ENCODE peak calls at places on chromosomes 6 and 20, in ten cellular contexts. F is AG09309; Y is AG04450; N is SJSA1; W is psoas muscle; A is CD4-positive, CD25-positive, alpha-beta regulatory T cell; L is GM12865; Q is dorsolateral prefrontal cortex; C is GM12864; Z is trophoblast cell. M is an unnamed sample.

GRCh38 chr20:7248392-7248992 is 481.0 kb downstream of the BMP2 start:
- DNase-seq in F (no peak), Y (no peak), N (no peak), W (no peak), A (no peak), L (no peak), Q (no peak), C (no peak), Z (no peak), M (no peak)

GRCh38 chr20:32297439-32297838 is 20.0 kb downstream of the KIF3B start:
- DNase-seq in F (no peak), Y (no peak), N (no peak), W (no peak), A (no peak), L (no peak), Q (no peak), C (no peak), Z (no peak), M (no peak)

GRCh38 chr20:51338692-51339440 is 203.7 kb downstream of the NFATC2 start:
- DNase-seq in F (no peak), Y (no peak), N (no peak), W (no peak), A (no peak), L (no peak), Q (no peak), C (no peak), Z (peak), M (no peak)

GRCh38 chr6:160393966-160394653 is 45.9 kb downstream of the SLC22A3 start:
- DNase-seq in F (no peak), Y (no peak), N (no peak), W (no peak), A (no peak), L (no peak), Q (no peak), C (no peak), Z (no peak), M (no peak)

GRCh38 chr6:137351890-137352289 is 132.7 kb upstream of the IFNGR1 start:
- DNase-seq in F (no peak), Y (peak), N (no peak), W (no peak), A (no peak), L (no peak), Q (no peak), C (no peak), Z (peak), M (no peak)

GRCh38 chr6:143059616-143060353 is 904 bp upstream of the AIG1 start:
- DNase-seq in F (peak), Y (peak), N (no peak), W (peak), A (peak), L (peak), Q (no peak), C (no peak), Z (peak), M (no peak)

GRCh38 chr6:294656-295565 is 2.6 kb downstream of the DUSP22 start:
- DNase-seq in F (no peak), Y (no peak), N (no peak), W (no peak), A (no peak), L (peak), Q (no peak), C (no peak), Z (no peak), M (no peak)

GRCh38 chr6:4641461-4641860 is 134.7 kb upstream of the CDYL start:
- DNase-seq in F (no peak), Y (no peak), N (no peak), W (no peak), A (no peak), L (no peak), Q (no peak), C (no peak), Z (no peak), M (no peak)

GRCh38 chr20:38748863-38749153 is 548 bp downstream of the ACTR5 start:
- DNase-seq in F (no peak), Y (no peak), N (no peak), W (no peak), A (no peak), L (peak), Q (no peak), C (no peak), Z (no peak), M (peak)

GRCh38 chr6:31171931-31172882 is 1.7 kb upstream of the POU5F1 start:
- DNase-seq in F (no peak), Y (no peak), N (no peak), W (no peak), A (no peak), L (no peak), Q (no peak), C (no peak), Z (no peak), M (no peak)

GRCh38 chr20:63547484-63548480 is at the start of gene SRMS:
- DNase-seq in F (no peak), Y (no peak), N (no peak), W (no peak), A (no peak), L (no peak), Q (no peak), C (no peak), Z (no peak), M (no peak)

GRCh38 chr6:38012573-38012972 is 193.0 kb downstream of the ZFAND3 start:
- DNase-seq in F (peak), Y (peak), N (peak), W (no peak), A (peak), L (peak), Q (no peak), C (peak), Z (peak), M (no peak)

GRCh38 chr6:86856937-86857563 is 80.3 kb upstream of the HTR1E start:
- DNase-seq in F (peak), Y (no peak), N (peak), W (no peak), A (no peak), L (peak), Q (no peak), C (no peak), Z (peak), M (no peak)

GRCh38 chr6:25883536-25883935 is 9.5 kb upstream of the SLC17A3 start:
- DNase-seq in F (no peak), Y (no peak), N (no peak), W (no peak), A (no peak), L (no peak), Q (no peak), C (no peak), Z (no peak), M (no peak)

GRCh38 chr20:3465301-3465700 is 5.5 kb upstream of the ATRN start:
- DNase-seq in F (no peak), Y (no peak), N (no peak), W (no peak), A (no peak), L (no peak), Q (no peak), C (no peak), Z (no peak), M (no peak)

GRCh38 chr6:152642578-152643375 is 5.6 kb upstream of the SYNE1 start:
- DNase-seq in F (peak), Y (no peak), N (peak), W (no peak), A (no peak), L (peak), Q (peak), C (peak), Z (peak), M (no peak)

GRCh38 chr6:30053682-30054081 is 7.4 kb upstream of the POLR1H start:
- DNase-seq in F (no peak), Y (no peak), N (no peak), W (no peak), A (no peak), L (no peak), Q (no peak), C (no peak), Z (no peak), M (no peak)

GRCh38 chr6:139166238-139166955 is 31.5 kb downstream of the HECA start:
- DNase-seq in F (no peak), Y (no peak), N (no peak), W (no peak), A (no peak), L (no peak), Q (no peak), C (no peak), Z (no peak), M (no peak)

GRCh38 chr6:157434349-157435016 is 53.5 kb downstream of the ZDHHC14 start:
- DNase-seq in F (peak), Y (no peak), N (no peak), W (peak), A (no peak), L (no peak), Q (no peak), C (no peak), Z (peak), M (no peak)

GRCh38 chr20:38150595-38151170 is 14.4 kb downstream of the TGM2 start:
- DNase-seq in F (no peak), Y (no peak), N (no peak), W (no peak), A (no peak), L (no peak), Q (no peak), C (no peak), Z (no peak), M (no peak)

GRCh38 chr6:11613858-11614257 is 76.3 kb downstream of the TMEM170B start:
- DNase-seq in F (peak), Y (peak), N (peak), W (no peak), A (no peak), L (no peak), Q (no peak), C (no peak), Z (peak), M (no peak)

GRCh38 chr6:113995632-113996031 is 24.7 kb upstream of the HDAC2 start:
- DNase-seq in F (peak), Y (peak), N (peak), W (peak), A (no peak), L (peak), Q (peak), C (no peak), Z (peak), M (no peak)

GRCh38 chr20:62285722-62286121 is 17.1 kb upstream of the ADRM1 start:
- DNase-seq in F (no peak), Y (no peak), N (no peak), W (no peak), A (no peak), L (no peak), Q (no peak), C (no peak), Z (no peak), M (no peak)

GRCh38 chr6:142694054-142694453 is 250.9 kb downstream of the HIVEP2 start:
- DNase-seq in F (peak), Y (no peak), N (no peak), W (no peak), A (no peak), L (no peak), Q (no peak), C (no peak), Z (no peak), M (no peak)

GRCh38 chr20:58229198-58229802 is 847 bp upstream of the ANKRD60 start:
- DNase-seq in F (no peak), Y (no peak), N (peak), W (no peak), A (no peak), L (no peak), Q (no peak), C (no peak), Z (no peak), M (no peak)

GRCh38 chr6:22362361-22362760 is 65.5 kb upstream of the PRL start:
- DNase-seq in F (no peak), Y (no peak), N (no peak), W (no peak), A (no peak), L (no peak), Q (no peak), C (no peak), Z (no peak), M (no peak)

GRCh38 chr6:116364361-116364760 is 6.4 kb upstream of the DSE start:
- DNase-seq in F (no peak), Y (no peak), N (no peak), W (no peak), A (no peak), L (no peak), Q (no peak), C (no peak), Z (peak), M (no peak)

GRCh38 chr20:1185781-1186334 is 1.1 kb upstream of the TMEM74B start:
- DNase-seq in F (no peak), Y (no peak), N (peak), W (peak), A (peak), L (peak), Q (no peak), C (no peak), Z (peak), M (peak)

GRCh38 chr20:1184638-1185315 is at the start of gene TMEM74B:
- DNase-seq in F (no peak), Y (no peak), N (no peak), W (no peak), A (no peak), L (no peak), Q (no peak), C (no peak), Z (peak), M (no peak)

GRCh38 chr20:1183153-1183552 is 1.6 kb downstream of the TMEM74B start:
- DNase-seq in F (no peak), Y (no peak), N (no peak), W (no peak), A (no peak), L (no peak), Q (no peak), C (no peak), Z (no peak), M (no peak)

GRCh38 chr20:1185316-1185741 is 548 bp upstream of the TMEM74B start:
- DNase-seq in F (no peak), Y (no peak), N (no peak), W (no peak), A (no peak), L (no peak), Q (no peak), C (no peak), Z (peak), M (no peak)

DNA sequence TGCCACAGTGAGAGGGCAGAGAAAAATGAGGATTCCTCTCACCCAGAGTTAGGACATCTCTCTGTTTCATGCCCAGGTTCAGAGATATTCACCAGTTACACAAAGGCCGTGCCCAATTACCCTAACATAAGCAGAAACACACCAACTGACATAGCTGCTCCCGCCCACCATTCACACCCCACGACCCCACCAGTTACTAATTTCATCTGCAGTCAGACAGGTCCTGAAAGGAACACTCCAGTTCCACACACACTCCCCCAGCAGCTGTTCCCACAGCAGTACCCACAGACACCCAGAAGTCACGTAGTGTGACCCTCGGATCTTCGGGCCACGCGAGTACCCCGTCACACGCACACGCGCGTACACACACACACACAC is 532 bp downstream of the TMEM74B start:
- DNase-seq in F (no peak), Y (no peak), N (no peak), W (no peak), A (no peak), L (no peak), Q (no peak), C (no peak), Z (no peak), M (no peak)
- H3K4me3 ChIP-seq in F (no peak), Y (no peak), N (no peak), W (peak), A (no peak), L (no peak), Q (peak), C (no peak), Z (no peak), M (no peak)

DNA sequence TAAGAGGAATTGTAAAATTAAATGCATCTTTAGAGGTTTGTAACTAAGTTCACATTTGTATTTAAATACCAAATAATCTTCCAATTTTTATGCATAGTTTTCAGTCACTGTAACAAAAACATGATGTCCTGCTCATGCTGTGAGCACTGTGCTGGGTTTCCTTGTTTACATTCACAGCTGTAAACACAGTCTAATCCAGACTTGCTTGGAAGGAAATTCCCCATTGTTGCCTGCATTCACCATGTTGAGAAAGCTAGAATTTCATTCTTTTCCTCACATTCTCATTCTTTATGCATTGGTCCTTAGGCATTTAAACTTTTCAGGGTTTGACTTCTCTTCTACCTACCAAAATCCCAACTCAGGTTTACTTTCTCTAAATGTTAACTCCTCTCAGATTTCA is 242.0 kb upstream of the TBX18 start:
- DNase-seq in F (no peak), Y (no peak), N (peak), W (no peak), A (no peak), L (no peak), Q (no peak), C (no peak), Z (no peak), M (no peak)
- H3K4me3 ChIP-seq in F (no peak), Y (no peak), N (no peak), W (no peak), A (no peak), L (no peak), Q (no peak), C (no peak), Z (no peak), M (no peak)

GRCh38 chr20:25251019-25251418 is 3.1 kb downstream of the PYGB start:
- DNase-seq in F (no peak), Y (no peak), N (no peak), W (no peak), A (no peak), L (no peak), Q (no peak), C (no peak), Z (no peak), M (no peak)

GRCh38 chr20:25250508-25250907 is 2.6 kb downstream of the PYGB start:
- DNase-seq in F (no peak), Y (no peak), N (no peak), W (no peak), A (no peak), L (no peak), Q (no peak), C (no peak), Z (no peak), M (no peak)

GRCh38 chr20:25252226-25252625 is 4.3 kb downstream of the PYGB start:
- DNase-seq in F (no peak), Y (no peak), N (no peak), W (no peak), A (no peak), L (no peak), Q (no peak), C (no peak), Z (no peak), M (no peak)

GRCh38 chr20:25252686-25253421 is 5.0 kb downstream of the PYGB start:
- DNase-seq in F (no peak), Y (no peak), N (no peak), W (no peak), A (no peak), L (no peak), Q (no peak), C (no peak), Z (peak), M (peak)

GRCh38 chr20:25251558-25251957 is 3.7 kb downstream of the PYGB start:
- DNase-seq in F (no peak), Y (no peak), N (no peak), W (no peak), A (no peak), L (no peak), Q (no peak), C (no peak), Z (no peak), M (no peak)
- H3K4me3 ChIP-seq in F (no peak), Y (no peak), N (no peak), W (no peak), A (no peak), L (no peak), Q (no peak), C (no peak), Z (no peak), M (no peak)

DNA sequence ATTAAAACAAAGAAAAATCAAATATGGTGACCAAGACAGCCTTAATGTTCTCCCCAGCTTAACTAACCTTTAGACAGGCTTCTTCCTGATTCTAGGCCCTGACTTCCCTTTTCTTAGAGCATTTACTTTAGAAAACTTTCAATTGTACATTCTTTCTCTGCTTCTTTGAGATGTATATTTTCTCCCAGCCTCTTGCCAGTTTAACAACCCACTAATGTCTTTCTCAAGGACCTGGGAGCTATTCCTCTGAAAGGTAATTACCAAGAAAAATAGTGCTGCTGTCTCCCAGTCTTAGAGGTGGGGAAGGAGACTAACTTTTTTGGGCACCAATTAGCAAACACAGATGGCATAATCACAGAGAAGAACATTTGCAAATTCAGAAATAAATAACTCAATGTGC is 62.8 kb upstream of the KCNQ5 start:
- DNase-seq in F (no peak), Y (no peak), N (no peak), W (no peak), A (no peak), L (no peak), Q (no peak), C (no peak), Z (no peak), M (no peak)
- H3K4me3 ChIP-seq in F (no peak), Y (no peak), N (no peak), W (no peak), A (no peak), L (no peak), Q (no peak), C (no peak), Z (no peak), M (no peak)

GRCh38 chr20:61260905-61261304 is 8.8 kb downstream of the CDH4 start:
- DNase-seq in F (no peak), Y (no peak), N (no peak), W (no peak), A (no peak), L (no peak), Q (no peak), C (no peak), Z (peak), M (no peak)

GRCh38 chr20:61262514-61262913 is 10.5 kb downstream of the CDH4 start:
- DNase-seq in F (no peak), Y (no peak), N (no peak), W (no peak), A (no peak), L (no peak), Q (no peak), C (no peak), Z (no peak), M (no peak)

GRCh38 chr20:61262036-61262435 is 10.0 kb downstream of the CDH4 start:
- DNase-seq in F (no peak), Y (no peak), N (no peak), W (no peak), A (no peak), L (no peak), Q (no peak), C (no peak), Z (no peak), M (no peak)

GRCh38 chr20:61263084-61263695 is 11.1 kb downstream of the CDH4 start:
- DNase-seq in F (no peak), Y (no peak), N (peak), W (no peak), A (peak), L (no peak), Q (no peak), C (no peak), Z (peak), M (peak)

DNA sequence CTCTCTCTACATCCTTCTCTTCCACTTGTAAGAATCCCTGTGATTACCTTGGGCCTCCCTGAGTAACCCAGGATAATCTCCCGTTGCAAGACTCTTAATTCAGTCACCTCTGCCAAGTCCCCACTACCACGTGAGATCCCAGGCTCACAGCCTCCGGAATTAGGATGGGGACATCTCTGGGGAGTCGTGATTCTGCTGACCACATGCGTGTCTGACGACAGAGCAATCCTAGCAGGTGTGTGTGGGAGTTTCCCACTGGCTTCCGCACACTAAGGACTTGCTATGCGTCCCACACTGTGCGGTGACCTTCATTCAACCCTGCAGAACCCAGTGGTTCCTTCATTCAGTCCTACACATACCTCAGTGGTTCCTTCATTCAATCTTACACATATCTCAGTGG is 11.9 kb downstream of the CDH4 start:
- DNase-seq in F (no peak), Y (no peak), N (no peak), W (no peak), A (no peak), L (no peak), Q (no peak), C (no peak), Z (no peak), M (no peak)
- H3K4me3 ChIP-seq in F (no peak), Y (no peak), N (no peak), W (no peak), A (no peak), L (no peak), Q (no peak), C (no peak), Z (no peak), M (no peak)

DNA sequence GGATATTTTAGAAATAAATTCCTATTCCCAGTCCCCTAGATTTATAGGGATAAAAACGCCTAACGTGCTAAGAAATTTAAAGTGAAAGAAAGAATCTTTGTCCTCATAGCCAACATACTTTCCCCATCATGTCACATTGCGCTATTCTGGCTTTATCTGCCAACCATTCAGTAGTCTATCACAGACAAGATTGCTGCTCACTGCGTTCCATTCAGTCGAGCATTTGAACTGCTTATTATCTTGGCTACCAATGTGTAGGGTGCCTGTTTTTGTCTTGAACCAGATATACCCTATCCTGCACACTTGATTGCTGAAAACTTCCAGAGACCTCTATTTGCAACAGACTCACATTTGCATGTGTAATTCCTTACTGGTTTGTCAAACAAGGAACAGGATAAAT is 751.5 kb downstream of the EPHA7 start:
- DNase-seq in F (no peak), Y (no peak), N (no peak), W (no peak), A (no peak), L (no peak), Q (no peak), C (no peak), Z (peak), M (no peak)
- H3K4me3 ChIP-seq in F (no peak), Y (no peak), N (no peak), W (no peak), A (no peak), L (no peak), Q (no peak), C (no peak), Z (no peak), M (no peak)

M was measured in CD8-positive, alpha-beta T cell.